ENCODE peak calls at places on chromosomes 4 and X, in six cellular contexts. One of them, this sample, is unnamed.

GRCh38 chr4:88115587-88115986 is 42.9 kb downstream of the ABCG2 start:
- DNase-seq in HL-60: no peak
- DNase-seq in fibroblast of lung: no peak
- DNase-seq in right cardiac atrium: no peak
- DNase-seq in GM23248: no peak
- DNase-seq in heart right ventricle: no peak
- DNase-seq in this sample: no peak

GRCh38 chr4:157072002-157072401 is 3.9 kb upstream of the GLRB start:
- DNase-seq in fibroblast of lung: peak; percentile 51
- DNase-seq in heart right ventricle: no peak
- DNase-seq in right cardiac atrium: no peak
- DNase-seq in HL-60: no peak
- DNase-seq in GM23248: peak; percentile 67
- DNase-seq in this sample: no peak

GRCh38 chr4:71406459-71406963 is 67.7 kb downstream of the SLC4A4 start:
- DNase-seq in heart right ventricle: no peak
- DNase-seq in GM23248: peak; percentile 53
- DNase-seq in right cardiac atrium: no peak
- DNase-seq in HL-60: no peak
- DNase-seq in fibroblast of lung: peak; percentile 81
- DNase-seq in this sample: no peak

GRCh38 chr4:52874948-52875347 is 12.8 kb downstream of the RASL11B start:
- DNase-seq in fibroblast of lung: no peak
- DNase-seq in right cardiac atrium: no peak
- DNase-seq in GM23248: no peak
- DNase-seq in heart right ventricle: no peak
- DNase-seq in HL-60: no peak
- DNase-seq in this sample: no peak

GRCh38 chr4:45442466-45442865 is 681.4 kb downstream of the GABRG1 start:
- DNase-seq in fibroblast of lung: no peak
- DNase-seq in GM23248: peak; percentile 24
- DNase-seq in right cardiac atrium: no peak
- DNase-seq in heart right ventricle: no peak
- DNase-seq in HL-60: no peak
- DNase-seq in this sample: no peak

GRCh38 chr4:675980-676870 is 1.9 kb downstream of the MYL5 start:
- DNase-seq in fibroblast of lung: no peak
- DNase-seq in right cardiac atrium: no peak
- DNase-seq in HL-60: no peak
- DNase-seq in heart right ventricle: no peak
- DNase-seq in GM23248: no peak
- DNase-seq in this sample: peak; percentile 49

GRCh38 chr4:48970471-48970921 is 15.6 kb upstream of the CWH43 start:
- DNase-seq in fibroblast of lung: peak; percentile 89
- DNase-seq in heart right ventricle: no peak
- DNase-seq in HL-60: no peak
- DNase-seq in GM23248: peak; percentile 79
- DNase-seq in right cardiac atrium: no peak
- DNase-seq in this sample: no peak

GRCh38 chr4:32544846-32545245 is 1824.7 kb downstream of the PCDH7 start:
- DNase-seq in right cardiac atrium: no peak
- DNase-seq in GM23248: no peak
- DNase-seq in heart right ventricle: no peak
- DNase-seq in HL-60: no peak
- DNase-seq in fibroblast of lung: no peak
- DNase-seq in this sample: no peak

GRCh38 chr4:67713531-67714247 is 12.7 kb upstream of the UBA6 start:
- DNase-seq in fibroblast of lung: peak; percentile 56
- DNase-seq in HL-60: no peak
- DNase-seq in GM23248: peak; percentile 69
- DNase-seq in right cardiac atrium: no peak
- DNase-seq in heart right ventricle: no peak
- DNase-seq in this sample: no peak

GRCh38 chr4:183600189-183600685 is 58.7 kb downstream of the RWDD4 start:
- DNase-seq in right cardiac atrium: no peak
- DNase-seq in HL-60: no peak
- DNase-seq in fibroblast of lung: no peak
- DNase-seq in heart right ventricle: no peak
- DNase-seq in GM23248: peak; percentile 25
- DNase-seq in this sample: no peak

GRCh38 chr4:77194989-77195388 is 38.0 kb downstream of the CCNG2 start:
- DNase-seq in HL-60: no peak
- DNase-seq in GM23248: no peak
- DNase-seq in right cardiac atrium: no peak
- DNase-seq in heart right ventricle: no peak
- DNase-seq in fibroblast of lung: no peak
- DNase-seq in this sample: no peak

GRCh38 chrX:134640914-134641313 is 17.4 kb downstream of the PLAC1 start:
- DNase-seq in right cardiac atrium: no peak
- DNase-seq in fibroblast of lung: no peak
- DNase-seq in HL-60: no peak
- DNase-seq in GM23248: no peak
- DNase-seq in heart right ventricle: no peak
- DNase-seq in this sample: no peak

GRCh38 chrX:74535633-74536141 is 78.7 kb downstream of the RLIM start:
- DNase-seq in fibroblast of lung: peak; percentile 82
- DNase-seq in right cardiac atrium: peak; percentile 79
- DNase-seq in HL-60: no peak
- DNase-seq in heart right ventricle: peak; percentile 74
- DNase-seq in GM23248: peak; percentile 87
- DNase-seq in this sample: peak; percentile 89

GRCh38 chr4:37438880-37439279 is 194.3 kb downstream of the NWD2 start:
- DNase-seq in fibroblast of lung: no peak
- DNase-seq in HL-60: no peak
- DNase-seq in GM23248: peak; percentile 16
- DNase-seq in heart right ventricle: no peak
- DNase-seq in right cardiac atrium: no peak
- DNase-seq in this sample: no peak

GRCh38 chrX:72107841-72108590 is 23.7 kb downstream of the RTL5 start:
- DNase-seq in HL-60: no peak
- DNase-seq in right cardiac atrium: no peak
- DNase-seq in fibroblast of lung: no peak
- DNase-seq in heart right ventricle: no peak
- DNase-seq in GM23248: no peak
- DNase-seq in this sample: no peak

GRCh38 chrX:111040377-111041017 is 55.5 kb upstream of the PAK3 start:
- DNase-seq in fibroblast of lung: peak; percentile 79
- DNase-seq in GM23248: peak; percentile 7
- DNase-seq in heart right ventricle: no peak
- DNase-seq in HL-60: no peak
- DNase-seq in right cardiac atrium: no peak
- DNase-seq in this sample: no peak

GRCh38 chrX:130694983-130695382 is 208.0 kb downstream of the ENOX2 start:
- DNase-seq in GM23248: no peak
- DNase-seq in fibroblast of lung: no peak
- DNase-seq in right cardiac atrium: no peak
- DNase-seq in HL-60: no peak
- DNase-seq in heart right ventricle: no peak
- DNase-seq in this sample: no peak

GRCh38 chrX:85375333-85375738 is 4.1 kb downstream of the POF1B start:
- DNase-seq in fibroblast of lung: no peak
- DNase-seq in GM23248: no peak
- DNase-seq in right cardiac atrium: no peak
- DNase-seq in heart right ventricle: peak; percentile 6
- DNase-seq in HL-60: no peak
- DNase-seq in this sample: no peak

GRCh38 chrX:1178580-1179057 is 33.8 kb downstream of the CRLF2 start:
- DNase-seq in right cardiac atrium: no peak
- DNase-seq in GM23248: peak; percentile 24
- DNase-seq in heart right ventricle: no peak
- DNase-seq in fibroblast of lung: no peak
- DNase-seq in HL-60: no peak
- DNase-seq in this sample: no peak
- H3K4me3 ChIP-seq in right cardiac atrium: no peak overlapping the region
- H3K4me3 ChIP-seq in GM23248: no peak overlapping the region
- H3K4me3 ChIP-seq in heart right ventricle: no peak overlapping the region
- H3K4me3 ChIP-seq in fibroblast of lung: no peak overlapping the region
- H3K4me3 ChIP-seq in HL-60: no peak overlapping the region
- H3K4me3 ChIP-seq in this sample: no peak overlapping the region

DNA sequence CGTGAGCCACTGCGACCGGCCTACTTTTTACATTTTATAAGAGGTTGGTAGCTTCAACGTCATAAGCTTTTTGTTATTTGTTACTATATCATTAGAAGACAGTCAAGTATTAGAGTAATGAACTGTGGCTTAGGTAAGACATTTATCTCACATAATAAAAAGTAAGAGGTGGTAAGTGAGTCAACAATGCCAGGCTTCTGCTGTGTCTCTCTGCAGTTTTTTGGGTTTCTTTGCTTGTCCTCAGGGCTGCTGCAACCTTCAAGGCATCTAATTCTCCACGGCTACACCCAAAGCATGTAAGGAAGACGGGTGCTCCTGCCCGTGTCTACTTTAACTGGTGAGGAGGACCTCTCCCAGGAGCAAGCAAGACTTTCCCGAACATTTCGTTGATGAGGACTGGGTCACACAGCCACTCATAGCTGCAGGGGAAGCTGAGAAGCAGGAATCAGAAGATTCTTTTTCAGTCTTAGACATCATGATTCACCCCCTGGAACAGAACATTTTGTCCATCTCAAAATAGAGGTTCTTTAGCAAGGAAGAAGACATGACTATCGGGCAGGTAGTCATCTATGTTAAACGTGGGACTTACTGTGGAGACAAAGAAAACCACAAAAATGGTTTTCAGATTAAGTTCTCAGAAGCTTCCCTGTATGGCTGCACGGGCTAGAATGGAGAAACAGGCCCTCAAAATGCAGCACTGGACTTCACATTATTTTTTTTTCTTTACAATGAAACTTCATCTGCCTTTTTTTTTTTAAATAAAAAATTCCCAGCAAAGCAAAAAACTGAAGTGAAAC is 13.0 kb upstream of the RHOH start:
- DNase-seq in fibroblast of lung: peak; percentile 27
- DNase-seq in heart right ventricle: no peak
- DNase-seq in HL-60: no peak
- DNase-seq in GM23248: peak; percentile 60
- DNase-seq in right cardiac atrium: no peak
- DNase-seq in this sample: no peak
- H3K27ac ChIP-seq in fibroblast of lung: no peak overlapping the region
- H3K27ac ChIP-seq in heart right ventricle: no peak overlapping the region
- H3K27ac ChIP-seq in HL-60: no peak overlapping the region
- H3K27ac ChIP-seq in GM23248: peak overlapping the region; percentile 44
- H3K27ac ChIP-seq in right cardiac atrium: no peak overlapping the region
- H3K27ac ChIP-seq in this sample: no peak overlapping the region

GRCh38 chrX:8500203-8500602 is 35.6 kb downstream of the VCX3B start:
- DNase-seq in GM23248: no peak
- DNase-seq in right cardiac atrium: no peak
- DNase-seq in HL-60: no peak
- DNase-seq in heart right ventricle: no peak
- DNase-seq in fibroblast of lung: no peak
- DNase-seq in this sample: no peak
- H3K4me3 ChIP-seq in GM23248: no peak overlapping the region
- H3K4me3 ChIP-seq in right cardiac atrium: no peak overlapping the region
- H3K4me3 ChIP-seq in HL-60: no peak overlapping the region
- H3K4me3 ChIP-seq in heart right ventricle: no peak overlapping the region
- H3K4me3 ChIP-seq in fibroblast of lung: no peak overlapping the region
- H3K4me3 ChIP-seq in this sample: no peak overlapping the region

GRCh38 chr4:85724801-85725548 is 250.0 kb downstream of the ARHGAP24 start:
- DNase-seq in HL-60: no peak
- DNase-seq in right cardiac atrium: no peak
- DNase-seq in heart right ventricle: no peak
- DNase-seq in fibroblast of lung: no peak
- DNase-seq in GM23248: peak; percentile 45
- DNase-seq in this sample: no peak

GRCh38 chr4:85726555-85726954 is 251.6 kb downstream of the ARHGAP24 start:
- DNase-seq in HL-60: no peak
- DNase-seq in GM23248: no peak
- DNase-seq in right cardiac atrium: no peak
- DNase-seq in heart right ventricle: no peak
- DNase-seq in fibroblast of lung: no peak
- DNase-seq in this sample: no peak

GRCh38 chr4:85732124-85732523 is 257.2 kb downstream of the ARHGAP24 start:
- DNase-seq in HL-60: no peak
- DNase-seq in fibroblast of lung: no peak
- DNase-seq in heart right ventricle: no peak
- DNase-seq in GM23248: no peak
- DNase-seq in right cardiac atrium: no peak
- DNase-seq in this sample: no peak

GRCh38 chr4:85725727-85726170 is 250.8 kb downstream of the ARHGAP24 start:
- DNase-seq in right cardiac atrium: peak; percentile 70
- DNase-seq in GM23248: peak; percentile 52
- DNase-seq in heart right ventricle: peak; percentile 58
- DNase-seq in HL-60: peak; percentile 30
- DNase-seq in fibroblast of lung: no peak
- DNase-seq in this sample: no peak

DNA sequence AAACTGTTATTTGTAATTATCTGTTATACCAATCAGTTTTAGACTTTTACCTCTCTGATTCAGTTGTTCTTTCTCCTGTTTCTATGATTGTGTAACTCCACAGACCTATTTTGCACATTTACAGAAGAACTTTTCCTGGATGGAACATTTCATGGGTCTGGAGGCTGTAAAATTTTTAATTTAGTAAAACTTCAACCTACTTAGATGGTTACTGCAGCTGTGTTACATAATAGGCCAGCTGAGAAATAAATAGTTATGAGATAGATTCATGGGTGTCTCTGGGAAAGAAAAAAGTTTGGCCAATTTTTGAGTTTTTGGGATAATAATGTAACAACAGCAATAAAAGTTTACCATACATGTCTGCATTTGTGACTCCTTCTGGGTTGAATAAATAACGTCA is 253.5 kb downstream of the ARHGAP24 start:
- DNase-seq in right cardiac atrium: no peak
- DNase-seq in GM23248: no peak
- DNase-seq in HL-60: no peak
- DNase-seq in fibroblast of lung: no peak
- DNase-seq in heart right ventricle: no peak
- DNase-seq in this sample: no peak
- H3K27ac ChIP-seq in right cardiac atrium: no peak overlapping the region
- H3K27ac ChIP-seq in GM23248: no peak overlapping the region
- H3K27ac ChIP-seq in HL-60: no peak overlapping the region
- H3K27ac ChIP-seq in fibroblast of lung: no peak overlapping the region
- H3K27ac ChIP-seq in heart right ventricle: peak overlapping the region; percentile 6
- H3K27ac ChIP-seq in this sample: no peak overlapping the region

This sample was measured in aorta.